ENCODE peak calls at places on chromosomes 1 and 21, in four cellular contexts. B, I, Y and P are unnamed samples.

GRCh38 chr1:112337028-112337531 is 58.9 kb upstream of the CTTNBP2NL start:
- DNase-seq in B (peak), I (peak), Y (no peak), P (peak)

GRCh38 chr1:231557898-231558710 is 29.6 kb downstream of the TSNAX start:
- DNase-seq in B (peak), I (no peak), Y (no peak), P (no peak)

GRCh38 chr1:113782451-113782850 is 23.2 kb upstream of the PHTF1 start:
- DNase-seq in B (peak), I (no peak), Y (no peak), P (no peak)

GRCh38 chr1:205693421-205693991 is 13.2 kb upstream of the SLC45A3 start:
- DNase-seq in B (no peak), I (no peak), Y (no peak), P (no peak)

GRCh38 chr1:66931548-66932124 is 6.8 kb downstream of the MIER1 start:
- DNase-seq in B (no peak), I (no peak), Y (no peak), P (no peak)

GRCh38 chr1:4971666-4972065 is 317.3 kb downstream of the AJAP1 start:
- DNase-seq in B (no peak), I (no peak), Y (no peak), P (no peak)

GRCh38 chr1:178973671-178974091 is 52.0 kb upstream of the FAM20B start:
- DNase-seq in B (no peak), I (peak), Y (no peak), P (no peak)

GRCh38 chr1:53044926-53045325 is 17.1 kb upstream of the PODN start:
- DNase-seq in B (no peak), I (no peak), Y (no peak), P (no peak)

GRCh38 chr1:41847011-41847410 is 71.7 kb downstream of the HIVEP3 start:
- DNase-seq in B (no peak), I (no peak), Y (no peak), P (no peak)

GRCh38 chr1:207194197-207194596 is 90.2 kb downstream of the C4BPA start:
- DNase-seq in B (no peak), I (no peak), Y (no peak), P (no peak)

GRCh38 chr1:110003747-110004428 is 19.3 kb downstream of the AHCYL1 start:
- DNase-seq in B (peak), I (peak), Y (peak), P (peak)

GRCh38 chr1:206503591-206504362 is 3.6 kb upstream of the RASSF5 start:
- DNase-seq in B (peak), I (no peak), Y (no peak), P (no peak)

GRCh38 chr1:60911980-60912692 is 170.2 kb upstream of the NFIA start:
- DNase-seq in B (no peak), I (no peak), Y (peak), P (peak)

GRCh38 chr1:151265446-151266236 is 11.1 kb downstream of the PSMD4 start:
- DNase-seq in B (no peak), I (no peak), Y (no peak), P (no peak)

GRCh38 chr21:18049461-18049860 is 195.2 kb upstream of the CHODL start:
- DNase-seq in B (no peak), I (no peak), Y (no peak), P (no peak)

GRCh38 chr1:38487398-38487797 is 372.2 kb downstream of the RRAGC start:
- DNase-seq in B (no peak), I (no peak), Y (no peak), P (no peak)

GRCh38 chr1:217134857-217135568 is 411.8 kb upstream of the ESRRG start:
- DNase-seq in B (peak), I (peak), Y (peak), P (peak)

GRCh38 chr21:15293251-15293650 is 228.5 kb upstream of the NRIP1 start:
- DNase-seq in B (peak), I (peak), Y (no peak), P (no peak)

GRCh38 chr1:109446236-109446635 is 20.0 kb upstream of the PSMA5 start:
- DNase-seq in B (peak), I (no peak), Y (no peak), P (no peak)

GRCh38 chr1:42186172-42186571 is 21.6 kb upstream of the GUCA2A start:
- DNase-seq in B (peak), I (no peak), Y (no peak), P (no peak)

GRCh38 chr1:74767490-74767889 is 34.5 kb downstream of the TYW3 start:
- DNase-seq in B (peak), I (peak), Y (peak), P (peak)

GRCh38 chr1:245807306-245807705 is 652.5 kb downstream of the KIF26B start:
- DNase-seq in B (no peak), I (no peak), Y (peak), P (no peak)

GRCh38 chr1:116314305-116314919 is 58.6 kb upstream of the ATP1A1 start:
- DNase-seq in B (no peak), I (no peak), Y (no peak), P (no peak)

GRCh38 chr21:43191521-43191920 is 22.7 kb downstream of the CRYAA start:
- DNase-seq in B (no peak), I (no peak), Y (no peak), P (peak)

GRCh38 chr21:26962516-26963305 is 4.2 kb downstream of the ADAMTS5 start:
- DNase-seq in B (no peak), I (no peak), Y (no peak), P (no peak)

GRCh38 chr1:161307230-161307768 is 2.5 kb downstream of the MPZ start:
- DNase-seq in B (peak), I (peak), Y (no peak), P (no peak)

GRCh38 chr1:176692431-176692830 is 229.5 kb downstream of the PAPPA2 start:
- DNase-seq in B (no peak), I (no peak), Y (no peak), P (no peak)

GRCh38 chr21:41112740-41113692 is 54.9 kb upstream of the BACE2 start:
- DNase-seq in B (peak), I (peak), Y (no peak), P (peak)

GRCh38 chr1:155126494-155127104 is 1.1 kb upstream of the EFNA1 start:
- DNase-seq in B (peak), I (peak), Y (peak), P (peak)

GRCh38 chr1:63046539-63046938 is 262.6 kb downstream of the ATG4C start:
- DNase-seq in B (no peak), I (no peak), Y (no peak), P (no peak)

GRCh38 chr1:63051886-63052285 is 268.0 kb downstream of the ATG4C start:
- DNase-seq in B (no peak), I (no peak), Y (no peak), P (no peak)

GRCh38 chr1:63054184-63054583 is 268.2 kb upstream of the FOXD3 start:
- DNase-seq in B (no peak), I (no peak), Y (no peak), P (no peak)

GRCh38 chr1:63049135-63049534 is 265.2 kb downstream of the ATG4C start:
- DNase-seq in B (no peak), I (no peak), Y (no peak), P (no peak)

GRCh38 chr1:63051356-63051755 is 267.4 kb downstream of the ATG4C start:
- DNase-seq in B (no peak), I (no peak), Y (no peak), P (no peak)
- H4K5ac ChIP-seq in B (no peak), I (no peak), Y (no peak), P (no peak)

GRCh38 chr1:1356796-1357401 is 1.5 kb downstream of the MXRA8 start:
- DNase-seq in B (no peak), I (no peak), Y (no peak), P (no peak)

GRCh38 chr1:1359316-1359667 is 937 bp upstream of the MXRA8 start:
- DNase-seq in B (peak), I (no peak), Y (no peak), P (no peak)

GRCh38 chr1:1357871-1358432 is 403 bp downstream of the MXRA8 start:
- DNase-seq in B (peak), I (no peak), Y (no peak), P (no peak)

GRCh38 chr1:1359668-1360468 is 1.5 kb upstream of the MXRA8 start:
- DNase-seq in B (peak), I (no peak), Y (no peak), P (no peak)

DNA sequence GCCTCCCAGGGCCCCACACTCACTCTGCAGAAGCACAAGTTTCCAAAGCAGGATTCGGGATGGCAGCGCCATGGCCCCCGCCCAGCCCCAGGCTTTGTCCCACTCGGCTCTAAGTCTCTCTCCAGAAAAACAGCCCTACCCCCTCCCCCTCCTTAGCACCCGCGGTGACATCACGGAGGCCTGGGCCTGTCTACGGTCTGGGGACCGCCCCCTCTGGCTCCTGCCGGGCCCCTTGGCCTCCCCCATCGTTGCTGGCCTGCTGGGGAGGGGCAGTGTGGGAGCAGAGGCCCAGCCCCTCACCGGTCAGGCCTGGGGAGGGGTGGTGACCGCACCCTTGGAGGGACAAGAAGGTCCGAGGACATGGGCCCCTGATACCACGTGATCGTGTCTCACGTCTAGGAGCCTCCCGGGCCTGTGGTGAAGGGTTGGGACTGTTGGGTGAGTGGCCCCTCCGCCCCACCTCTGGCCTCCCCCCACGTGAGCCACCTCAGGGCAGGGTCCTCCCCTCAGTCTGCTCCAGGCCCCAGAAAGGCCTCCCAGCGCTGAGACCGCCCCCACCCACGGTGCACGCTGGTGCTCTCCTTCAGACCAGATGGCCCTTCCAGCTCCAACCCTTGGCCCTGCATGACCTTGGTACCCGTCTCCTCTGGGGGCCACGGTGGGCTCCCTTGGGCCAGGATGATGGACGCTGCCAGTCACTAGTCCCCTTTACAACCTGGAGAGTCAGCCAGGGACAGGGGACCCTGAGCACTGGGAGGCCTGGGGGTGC is at the start of gene MXRA8:
- DNase-seq in B (peak), I (peak), Y (peak), P (peak)
- H2BK15ac ChIP-seq in B (peak), I (no peak), Y (peak), P (no peak)

GRCh38 chr1:77354536-77354935 is 72.7 kb downstream of the AK5 start:
- DNase-seq in B (no peak), I (no peak), Y (no peak), P (no peak)
- H4K5ac ChIP-seq in B (no peak), I (no peak), Y (no peak), P (no peak)

DNA sequence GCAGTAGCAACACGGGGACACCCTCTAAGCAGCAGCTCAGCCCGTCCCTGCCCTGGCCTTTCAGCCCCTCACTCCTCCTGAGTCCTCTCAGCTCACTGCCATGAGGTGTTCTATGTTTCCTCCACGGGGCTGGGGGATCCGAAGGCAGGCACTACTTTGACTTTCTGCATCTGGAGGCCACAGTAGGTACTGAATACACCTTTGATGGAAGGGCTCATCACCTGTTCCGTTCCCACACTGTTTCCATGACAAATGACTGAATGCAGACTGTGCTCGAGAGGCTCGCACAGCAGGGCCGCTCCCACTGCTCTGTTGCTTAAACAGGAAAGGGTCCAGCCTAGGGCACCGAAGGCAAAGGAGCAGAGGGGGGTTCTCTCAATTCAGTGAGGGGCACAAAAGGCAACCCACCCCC is 77.6 kb upstream of the DNAH14 start:
- DNase-seq in B (no peak), I (peak), Y (peak), P (peak)
- H2BK15ac ChIP-seq in B (no peak), I (no peak), Y (peak), P (no peak)